ENCODE peak calls at places on chromosomes 6 and 20, in four cellular contexts. One of them, this sample, is unnamed. For H3K36me3, the result is how much of the 10 kb centered on the place peaks cover.

GRCh38 chr6:27565839-27566779 is 93.2 kb upstream of the ZNF184 start:
- DNase-seq in SJSA1: no peak
- DNase-seq in cardiac muscle cell: peak
- DNase-seq in tibial artery: no peak
- DNase-seq in this sample: no peak

GRCh38 chr20:59470521-59470920 is 133.8 kb upstream of the PHACTR3 start:
- DNase-seq in SJSA1: no peak
- DNase-seq in cardiac muscle cell: no peak
- DNase-seq in tibial artery: no peak
- DNase-seq in this sample: no peak

GRCh38 chr6:156933201-156934053 is 156.2 kb downstream of the ARID1B start:
- DNase-seq in SJSA1: no peak
- DNase-seq in cardiac muscle cell: peak
- DNase-seq in tibial artery: no peak
- DNase-seq in this sample: no peak

GRCh38 chr6:165729307-165729936 is 66.4 kb upstream of the PDE10A start:
- DNase-seq in SJSA1: no peak
- DNase-seq in cardiac muscle cell: peak
- DNase-seq in tibial artery: no peak
- DNase-seq in this sample: no peak

GRCh38 chr6:72464791-72465691 is 156.8 kb upstream of the KCNQ5 start:
- DNase-seq in SJSA1: no peak
- DNase-seq in cardiac muscle cell: no peak
- DNase-seq in tibial artery: no peak
- DNase-seq in this sample: no peak

GRCh38 chr6:143872211-143872610 is 7.9 kb downstream of the ZC2HC1B start:
- DNase-seq in SJSA1: no peak
- DNase-seq in cardiac muscle cell: no peak
- DNase-seq in tibial artery: no peak
- DNase-seq in this sample: no peak

GRCh38 chr6:111113731-111114438 is 26.6 kb downstream of the SLC16A10 start:
- DNase-seq in SJSA1: no peak
- DNase-seq in cardiac muscle cell: peak
- DNase-seq in tibial artery: peak
- DNase-seq in this sample: peak

GRCh38 chr20:39190666-39191570 is 228.8 kb downstream of the DHX35 start:
- DNase-seq in SJSA1: no peak
- DNase-seq in cardiac muscle cell: no peak
- DNase-seq in tibial artery: no peak
- DNase-seq in this sample: no peak

GRCh38 chr20:61556116-61556515 is 304.1 kb downstream of the CDH4 start:
- DNase-seq in SJSA1: peak
- DNase-seq in cardiac muscle cell: no peak
- DNase-seq in tibial artery: no peak
- DNase-seq in this sample: no peak

GRCh38 chr6:152701081-152701862 is 3.6 kb downstream of the MYCT1 start:
- DNase-seq in SJSA1: no peak
- DNase-seq in cardiac muscle cell: peak
- DNase-seq in tibial artery: no peak
- DNase-seq in this sample: no peak

GRCh38 chr6:50785921-50786320 is 32.8 kb upstream of the TFAP2B start:
- DNase-seq in SJSA1: no peak
- DNase-seq in cardiac muscle cell: no peak
- DNase-seq in tibial artery: no peak
- DNase-seq in this sample: no peak

GRCh38 chr6:144710207-144710606 is 425.1 kb downstream of the UTRN start:
- DNase-seq in SJSA1: peak
- DNase-seq in cardiac muscle cell: no peak
- DNase-seq in tibial artery: no peak
- DNase-seq in this sample: no peak

GRCh38 chr6:145538996-145539395 is 196.3 kb downstream of the EPM2A start:
- DNase-seq in SJSA1: no peak
- DNase-seq in cardiac muscle cell: no peak
- DNase-seq in tibial artery: no peak
- DNase-seq in this sample: no peak

GRCh38 chr6:69933239-69933638 is 66.9 kb downstream of the COL19A1 start:
- DNase-seq in SJSA1: no peak
- DNase-seq in cardiac muscle cell: peak
- DNase-seq in tibial artery: no peak
- DNase-seq in this sample: no peak

GRCh38 chr6:140766999-140767398 is 1365.7 kb upstream of the GJE1 start:
- DNase-seq in SJSA1: no peak
- DNase-seq in cardiac muscle cell: no peak
- DNase-seq in tibial artery: no peak
- DNase-seq in this sample: no peak

GRCh38 chr6:113184291-113184690 is 672.9 kb upstream of the MARCKS start:
- DNase-seq in SJSA1: peak
- DNase-seq in cardiac muscle cell: no peak
- DNase-seq in tibial artery: no peak
- DNase-seq in this sample: no peak

DNA sequence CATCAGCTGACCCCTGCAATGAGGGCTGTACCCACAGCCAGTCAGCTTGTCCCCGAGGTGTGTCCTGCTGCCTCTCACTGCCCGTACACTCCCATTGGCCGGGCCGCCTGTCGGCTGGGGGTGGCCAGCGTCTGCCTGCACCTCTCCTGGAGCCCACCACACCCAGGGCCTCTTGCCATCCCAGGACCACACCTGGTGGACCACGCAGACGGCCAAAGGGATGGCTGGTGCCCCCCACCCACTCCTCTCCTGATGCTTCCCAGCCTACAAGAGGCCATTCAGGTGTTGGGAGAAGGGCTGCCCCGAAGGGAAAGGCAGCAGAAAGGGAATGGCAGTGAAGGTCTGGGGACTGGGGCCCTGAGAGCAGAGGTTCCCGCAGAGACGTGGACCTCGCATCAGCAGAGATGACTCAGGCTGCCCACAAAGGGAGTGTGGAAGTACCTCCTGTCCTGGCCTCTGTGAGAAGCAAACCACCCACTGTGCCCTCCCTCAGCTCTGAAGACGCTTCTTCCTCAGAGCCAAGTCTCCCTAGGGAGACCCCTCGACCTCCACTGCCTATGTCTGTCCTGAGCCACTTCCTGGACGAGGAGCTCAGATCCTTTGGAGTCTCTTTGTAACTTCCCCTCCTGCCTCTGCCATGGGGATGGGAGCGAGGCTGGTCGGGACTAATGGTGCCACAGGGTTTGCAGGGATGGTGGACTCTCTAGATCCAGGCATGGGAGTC is 60.9 kb downstream of the PYGB start:
- DNase-seq in SJSA1: peak
- DNase-seq in cardiac muscle cell: no peak
- DNase-seq in tibial artery: no peak
- DNase-seq in this sample: no peak
- H3K36me3 ChIP-seq in SJSA1: under half
- H3K36me3 ChIP-seq in cardiac muscle cell: under half
- H3K36me3 ChIP-seq in tibial artery: under half
- H3K36me3 ChIP-seq in this sample: under half

GRCh38 chr6:162728177-162728571 is 400 bp downstream of the PACRG start:
- DNase-seq in SJSA1: no peak
- DNase-seq in cardiac muscle cell: no peak
- DNase-seq in tibial artery: no peak
- DNase-seq in this sample: peak

GRCh38 chr6:162730502-162730901 is 2.7 kb downstream of the PACRG start:
- DNase-seq in SJSA1: no peak
- DNase-seq in cardiac muscle cell: no peak
- DNase-seq in tibial artery: no peak
- DNase-seq in this sample: no peak

GRCh38 chr6:162728706-162729105 is 932 bp downstream of the PACRG start:
- DNase-seq in SJSA1: no peak
- DNase-seq in cardiac muscle cell: no peak
- DNase-seq in tibial artery: no peak
- DNase-seq in this sample: no peak

GRCh38 chr6:162727347-162728176 is at the start of the genes PACRG and PRKN:
- DNase-seq in SJSA1: peak
- DNase-seq in cardiac muscle cell: peak
- DNase-seq in tibial artery: peak
- DNase-seq in this sample: peak

DNA sequence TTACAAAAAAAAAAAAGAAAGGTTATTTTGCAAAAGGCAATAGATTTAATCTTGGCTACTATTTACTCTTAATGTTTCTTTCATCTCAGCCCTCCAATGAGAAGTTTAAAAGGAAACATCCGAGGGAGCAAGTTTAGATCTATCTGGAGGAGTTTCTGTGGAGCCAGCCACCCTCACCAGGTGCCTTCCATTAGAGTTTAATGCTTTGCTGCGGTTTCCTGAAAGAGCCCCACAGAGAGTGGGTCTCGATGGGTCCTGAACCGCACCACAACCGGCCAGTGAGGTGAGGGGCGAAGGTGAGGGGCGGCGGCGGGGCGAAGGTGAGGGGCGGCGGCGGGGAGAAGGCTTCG is 594 bp downstream of the PRKN start:
- DNase-seq in SJSA1: no peak
- DNase-seq in cardiac muscle cell: peak
- DNase-seq in tibial artery: no peak
- DNase-seq in this sample: no peak
- H3K4me3 ChIP-seq in SJSA1: peak
- H3K4me3 ChIP-seq in cardiac muscle cell: peak
- H3K4me3 ChIP-seq in tibial artery: peak
- H3K4me3 ChIP-seq in this sample: peak

GRCh38 chr6:38287487-38287886 is 352.2 kb downstream of the BTBD9 start:
- DNase-seq in SJSA1: no peak
- DNase-seq in cardiac muscle cell: no peak
- DNase-seq in tibial artery: no peak
- DNase-seq in this sample: no peak
- H3K36me3 ChIP-seq in SJSA1: under half
- H3K36me3 ChIP-seq in cardiac muscle cell: under half
- H3K36me3 ChIP-seq in tibial artery: under half
- H3K36me3 ChIP-seq in this sample: under half

DNA sequence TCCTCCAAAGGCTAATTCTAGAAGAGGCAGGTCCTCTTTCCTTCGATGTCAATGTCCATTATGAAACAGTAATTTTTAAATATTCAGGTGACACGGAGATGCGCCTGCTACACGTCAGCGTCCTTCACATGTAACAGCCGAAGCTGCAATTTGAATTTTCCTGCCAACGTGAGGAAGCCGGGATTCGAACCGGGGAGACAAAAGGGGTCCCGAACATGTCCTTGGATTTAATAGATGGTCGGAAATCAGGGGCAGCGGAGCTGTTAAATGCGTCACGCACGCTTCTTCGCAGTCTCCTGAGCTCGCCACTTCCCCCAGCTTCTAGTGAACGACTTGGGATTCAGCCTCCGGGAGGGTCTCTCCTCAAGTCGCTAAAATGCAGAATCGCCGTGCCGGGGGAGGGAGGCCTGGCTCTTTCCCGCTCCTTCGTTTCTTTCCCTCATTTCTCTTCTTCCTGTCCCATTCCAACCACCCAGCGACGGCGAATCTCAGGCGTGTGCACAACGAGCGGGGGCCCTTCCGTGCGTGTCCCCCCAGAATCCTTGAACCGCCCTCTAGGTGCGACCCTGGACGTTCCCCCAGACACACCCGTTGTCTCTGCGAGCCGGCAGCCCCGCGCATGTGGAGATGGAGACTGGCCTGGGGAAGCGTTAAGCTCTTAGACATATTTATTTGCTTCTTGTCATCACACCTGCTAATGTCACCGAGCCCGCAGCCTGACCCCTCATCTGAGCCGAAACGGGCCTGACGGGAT is 1.3 kb upstream of the FOXC1 start:
- DNase-seq in SJSA1: no peak
- DNase-seq in cardiac muscle cell: no peak
- DNase-seq in tibial artery: no peak
- DNase-seq in this sample: no peak
- H3K4me3 ChIP-seq in SJSA1: peak
- H3K4me3 ChIP-seq in cardiac muscle cell: no peak
- H3K4me3 ChIP-seq in tibial artery: peak
- H3K4me3 ChIP-seq in this sample: peak

DNA sequence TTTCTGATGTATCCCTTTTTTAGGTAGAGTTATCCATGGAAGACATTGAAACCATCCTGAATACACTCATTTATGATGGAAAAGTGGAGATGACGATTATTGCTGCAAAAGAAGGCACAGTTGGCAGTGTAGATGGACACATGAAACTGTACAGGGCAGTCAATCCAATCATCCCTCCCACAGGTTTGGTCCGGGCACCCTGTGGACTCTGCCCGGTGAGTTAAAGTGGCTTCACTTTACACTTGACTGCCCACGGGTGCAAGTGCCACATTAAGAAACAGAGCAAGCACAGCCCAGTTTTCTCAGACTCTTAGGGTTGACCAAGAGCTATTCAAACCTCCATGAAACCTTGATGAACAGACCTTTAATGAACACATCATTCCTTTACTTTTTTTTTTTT is 14.4 kb downstream of the POLR3F start:
- DNase-seq in SJSA1: no peak
- DNase-seq in cardiac muscle cell: no peak
- DNase-seq in tibial artery: no peak
- DNase-seq in this sample: no peak
- H3K36me3 ChIP-seq in SJSA1: half or more
- H3K36me3 ChIP-seq in cardiac muscle cell: under half
- H3K36me3 ChIP-seq in tibial artery: half or more
- H3K36me3 ChIP-seq in this sample: under half

GRCh38 chr6:14655990-14656640 is 538.5 kb downstream of the CD83 start:
- DNase-seq in SJSA1: no peak
- DNase-seq in cardiac muscle cell: no peak
- DNase-seq in tibial artery: no peak
- DNase-seq in this sample: no peak
- H3K4me3 ChIP-seq in SJSA1: no peak
- H3K4me3 ChIP-seq in cardiac muscle cell: no peak
- H3K4me3 ChIP-seq in tibial artery: no peak
- H3K4me3 ChIP-seq in this sample: no peak

This sample was measured in ovary.